ENCODE peak calls at places on chromosomes 2 and 18, in nine cellular contexts. U is naive thymus-derived CD4-positive, alpha-beta T cell; O is H54; H is left ventricle myocardium superior; J is naive thymus-derived CD8-positive, alpha-beta T cell; Z is HL-60; M is neural crest cell; X is brain microvascular endothelial cell; K is activated naive CD8-positive, alpha-beta T cell treated with anti-CD3 and anti-CD28 coated beads for 36 hours. B is an unnamed sample.

GRCh38 chr18:32091724-32092421 is at the start of gene RNF138:
- DNase-seq in U (peak; percentile 86), O (peak; percentile 50), H (peak; percentile 93), J (peak; percentile 91), Z (peak; percentile 92), M (peak; percentile 73), X (peak; percentile 56), K (peak; percentile 91), B (peak; percentile 94)

GRCh38 chr2:42874838-42875801 is 82.7 kb upstream of the HAAO start:
- DNase-seq in U (no peak), O (no peak), H (peak; percentile 80), J (no peak), Z (no peak), M (no peak), X (no peak), K (no peak), B (no peak)

GRCh38 chr2:164514491-164514890 is 106.8 kb downstream of the GRB14 start:
- DNase-seq in U (no peak), O (no peak), H (no peak), J (no peak), Z (no peak), M (no peak), X (peak; percentile 29), K (no peak), B (no peak)

GRCh38 chr2:5287558-5288334 is 404.4 kb upstream of the SOX11 start:
- DNase-seq in U (no peak), O (no peak), H (no peak), J (no peak), Z (no peak), M (no peak), X (no peak), K (no peak), B (no peak)

GRCh38 chr2:219225350-219225749 is 4.1 kb downstream of the ATG9A start:
- DNase-seq in U (no peak), O (no peak), H (no peak), J (no peak), Z (peak; percentile 89), M (no peak), X (no peak), K (no peak), B (no peak)

GRCh38 chr2:67260348-67261277 is 136.5 kb upstream of the ETAA1 start:
- DNase-seq in U (no peak), O (peak; percentile 23), H (peak; percentile 65), J (no peak), Z (no peak), M (no peak), X (peak; percentile 98), K (no peak), B (peak; percentile 53)

GRCh38 chr18:26768388-26768787 is 97.1 kb downstream of the AQP4 start:
- DNase-seq in U (no peak), O (no peak), H (no peak), J (no peak), Z (no peak), M (no peak), X (no peak), K (no peak), B (no peak)

GRCh38 chr2:215624423-215624829 is 188.6 kb upstream of the FN1 start:
- DNase-seq in U (no peak), O (no peak), H (peak; percentile 26), J (no peak), Z (peak; percentile 19), M (no peak), X (peak; percentile 90), K (no peak), B (no peak)

GRCh38 chr2:208183937-208184336 is 5.9 kb downstream of the C2orf80 start:
- DNase-seq in U (no peak), O (no peak), H (no peak), J (no peak), Z (no peak), M (no peak), X (no peak), K (no peak), B (no peak)

GRCh38 chr2:219029829-219030165 is 11.5 kb downstream of the CFAP65 start:
- DNase-seq in U (peak; percentile 79), O (peak; percentile 84), H (peak; percentile 87), J (peak; percentile 76), Z (peak; percentile 68), M (peak; percentile 72), X (peak; percentile 64), K (peak; percentile 77), B (peak; percentile 91)

GRCh38 chr2:222297600-222297935 is 1.2 kb downstream of the PAX3 start:
- DNase-seq in U (no peak), O (no peak), H (no peak), J (no peak), Z (no peak), M (no peak), X (no peak), K (no peak), B (no peak)

GRCh38 chr2:223585691-223586090 is 16.5 kb downstream of the SCG2 start:
- DNase-seq in U (no peak), O (no peak), H (no peak), J (no peak), Z (no peak), M (no peak), X (peak; percentile 82), K (no peak), B (peak; percentile 4)

GRCh38 chr2:214695789-214696188 is 113.7 kb downstream of the BARD1 start:
- DNase-seq in U (no peak), O (no peak), H (no peak), J (no peak), Z (no peak), M (no peak), X (peak; percentile 31), K (no peak), B (no peak)

GRCh38 chr2:109209412-109209811 is 80.4 kb downstream of the SH3RF3 start:
- DNase-seq in U (no peak), O (peak; percentile 67), H (no peak), J (no peak), Z (no peak), M (no peak), X (peak; percentile 51), K (no peak), B (no peak)

GRCh38 chr2:198483046-198483445 is 678.7 kb downstream of the PLCL1 start:
- DNase-seq in U (no peak), O (no peak), H (no peak), J (no peak), Z (no peak), M (no peak), X (no peak), K (no peak), B (no peak)

GRCh38 chr2:79040967-79041582 is 15.6 kb downstream of the REG3G start:
- DNase-seq in U (no peak), O (no peak), H (no peak), J (no peak), Z (no peak), M (no peak), X (no peak), K (no peak), B (peak; percentile 10)

GRCh38 chr2:123976249-123976648 is 48.8 kb upstream of the CNTNAP5 start:
- DNase-seq in U (no peak), O (no peak), H (no peak), J (no peak), Z (no peak), M (no peak), X (no peak), K (no peak), B (no peak)

GRCh38 chr2:56444339-56444738 is 260.5 kb downstream of the CCDC85A start:
- DNase-seq in U (no peak), O (no peak), H (peak; percentile 37), J (no peak), Z (no peak), M (no peak), X (no peak), K (no peak), B (peak; percentile 67)